ENCODE peak calls at places on chromosomes 16 and 17, in ten cellular contexts. M is epithelial cell of esophagus; X is head of caudate nucleus; G is IMR-90; T is activated CD8-positive, alpha-beta T cell treated with anti-CD3 and anti-CD28 coated beads, Interleukin-2, amount 10 ng/mL, durations not matched to agents 7 days and 5 days; L is activated naive CD4-positive, alpha-beta T cell; I is stimulated activated CD4-positive, alpha-beta T cell treated with anti-CD3 and anti-CD28 coated beads, TNF-alpha, amount 100 ng/mL, for 48 hours; Z is lower leg skin; E is heart left ventricle; V is LoVo. K is an unnamed sample.

GRCh38 chr17:64580384-64581307 is 73.9 kb downstream of the CEP95 start:
- DNase-seq in M (no peak), X (no peak), G (no peak), T (no peak), L (no peak), I (no peak), Z (no peak), E (no peak), V (no peak), K (no peak)

GRCh38 chr17:3030096-3030495 is 33.3 kb downstream of the OR1D5 start:
- DNase-seq in M (peak; percentile 84), X (no peak), G (peak; percentile 89), T (no peak), L (no peak), I (no peak), Z (no peak), E (peak; percentile 38), V (no peak), K (no peak)

GRCh38 chr16:89102035-89102776 is 8.6 kb downstream of the ACSF3 start:
- DNase-seq in M (no peak), X (no peak), G (no peak), T (no peak), L (no peak), I (no peak), Z (no peak), E (no peak), V (no peak), K (no peak)

GRCh38 chr17:7043195-7043543 is 723 bp downstream of the SLC16A11 start:
- DNase-seq in M (no peak), X (no peak), G (no peak), T (no peak), L (no peak), I (no peak), Z (no peak), E (no peak), V (no peak), K (no peak)

GRCh38 chr17:65190467-65191095 is 53.4 kb downstream of the RGS9 start:
- DNase-seq in M (peak; percentile 45), X (no peak), G (peak; percentile 89), T (no peak), L (no peak), I (no peak), Z (no peak), E (no peak), V (no peak), K (no peak)

GRCh38 chr17:49016775-49017463 is 19.7 kb downstream of the IGF2BP1 start:
- DNase-seq in M (peak; percentile 73), X (no peak), G (peak; percentile 80), T (no peak), L (no peak), I (no peak), Z (no peak), E (no peak), V (peak; percentile 77), K (no peak)

GRCh38 chr17:72618018-72618509 is 474.4 kb downstream of the SLC39A11 start:
- DNase-seq in M (peak; percentile 61), X (no peak), G (no peak), T (peak; percentile 48), L (no peak), I (no peak), Z (peak; percentile 57), E (no peak), V (peak; percentile 92), K (no peak)

GRCh38 chr16:60729052-60729451 is 1307.2 kb downstream of the CDH8 start:
- DNase-seq in M (no peak), X (no peak), G (no peak), T (no peak), L (no peak), I (no peak), Z (no peak), E (no peak), V (no peak), K (no peak)